ENCODE peak calls at places on chromosomes 1 and 21, in four cellular contexts. A is HCT116, M is K562, D is HepG2. Z is an unnamed sample. For H3K9me3, the result is how much of the 10 kb centered on the place peaks cover.

GRCh38 chr1:220151454-220151853 is 57.5 kb downstream of the IARS2 start:
- DNase-seq in D (no peak), A (no peak), M (no peak), Z (no peak)

GRCh38 chr1:17502326-17502778 is 37.1 kb upstream of the ARHGEF10L start:
- DNase-seq in A (peak), M (peak), D (peak), Z (no peak)

GRCh38 chr21:19986396-19986795 is 1011.8 kb upstream of the NCAM2 start:
- DNase-seq in D (no peak), A (no peak), M (no peak), Z (no peak)

GRCh38 chr1:172473842-172474241 is 30.0 kb upstream of the PIGC start:
- DNase-seq in A (no peak), M (no peak), D (no peak), Z (no peak)

GRCh38 chr1:152917794-152918193 is 9.4 kb downstream of the IVL start:
- DNase-seq in A (peak), D (peak), M (peak), Z (no peak)

GRCh38 chr1:151368745-151369610 is 3.5 kb downstream of the SELENBP1 start:
- DNase-seq in D (no peak), A (no peak), M (no peak), Z (no peak)

GRCh38 chr1:21638531-21639341 is 30.4 kb downstream of the RAP1GAP start:
- DNase-seq in D (peak), A (peak), M (peak), Z (peak)

GRCh38 chr1:90114521-90115141 is 119.7 kb downstream of the ZNF326 start:
- DNase-seq in M (peak), A (peak), D (peak), Z (peak)

GRCh38 chr1:223123238-223123976 is 19.6 kb downstream of the TLR5 start:
- DNase-seq in A (peak), D (peak), M (peak), Z (no peak)

GRCh38 chr1:226581650-226582330 is 33.2 kb downstream of the STUM start:
- DNase-seq in D (no peak), M (no peak), A (no peak), Z (no peak)

GRCh38 chr21:17512245-17513213 is at the start of gene CXADR:
- DNase-seq in M (peak), A (peak), D (peak), Z (no peak)

GRCh38 chr1:64482720-64483119 is 12.8 kb downstream of the CACHD1 start:
- DNase-seq in D (no peak), M (no peak), A (no peak), Z (no peak)

GRCh38 chr1:64471724-64472276 is 1.9 kb downstream of the CACHD1 start:
- DNase-seq in D (no peak), M (no peak), A (no peak), Z (no peak)

GRCh38 chr1:1778827-1779675 is 781 bp upstream of the NADK start:
- DNase-seq in D (peak), M (peak), A (peak), Z (no peak)

GRCh38 chr1:53508991-53509663 is 49.9 kb downstream of the DMRTB1 start:
- DNase-seq in D (no peak), A (no peak), M (no peak), Z (no peak)

GRCh38 chr21:34592120-34592561 is 22.8 kb downstream of the RCAN1 start:
- DNase-seq in D (no peak), A (no peak), M (peak), Z (no peak)

GRCh38 chr1:244963231-244963826 is 99.0 kb upstream of the HNRNPU start:
- DNase-seq in D (no peak), M (no peak), A (no peak), Z (no peak)

GRCh38 chr1:24075946-24076345 is 36.0 kb downstream of the MYOM3 start:
- DNase-seq in M (no peak), D (no peak), A (no peak), Z (no peak)

GRCh38 chr1:161492827-161493226 is 12.4 kb upstream of the FCGR2A start:
- DNase-seq in M (no peak), D (no peak), A (no peak), Z (no peak)

GRCh38 chr1:175520186-175520585 is 223.2 kb downstream of the TNR start:
- DNase-seq in M (no peak), D (no peak), A (no peak), Z (no peak)

GRCh38 chr1:62237361-62237760 is 42.7 kb downstream of the L1TD1 start:
- DNase-seq in M (no peak), A (no peak), D (no peak), Z (no peak)

GRCh38 chr1:152047607-152047953 is 10.8 kb upstream of the S100A11 start:
- DNase-seq in M (peak), D (no peak), A (peak), Z (no peak)

GRCh38 chr1:62436039-62436465 is 797 bp upstream of the USP1 start:
- DNase-seq in M (no peak), D (no peak), A (no peak), Z (peak)

GRCh38 chr1:184932319-184932718 is 42.0 kb downstream of the NIBAN1 start:
- DNase-seq in D (no peak), M (no peak), A (no peak), Z (no peak)

GRCh38 chr1:29682171-29682917 is 446.0 kb downstream of the PTPRU start:
- DNase-seq in D (no peak), A (no peak), M (no peak), Z (no peak)

GRCh38 chr1:215617979-215618378 is 50.9 kb downstream of the KCTD3 start:
- DNase-seq in A (no peak), D (no peak), M (no peak), Z (no peak)

GRCh38 chr1:71232166-71232763 is 151.4 kb upstream of the ZRANB2 start:
- DNase-seq in M (no peak), D (no peak), A (no peak), Z (no peak)

GRCh38 chr1:11648732-11649158 is 5.5 kb downstream of the FBXO2 start:
- DNase-seq in M (peak), D (no peak), A (no peak), Z (no peak)

GRCh38 chr1:180560868-180561600 is 2.3 kb downstream of the OVAAL start:
- DNase-seq in M (no peak), D (no peak), A (no peak), Z (no peak)

GRCh38 chr1:206891412-206891811 is 5.8 kb upstream of the IL24 start:
- DNase-seq in M (no peak), A (no peak), D (no peak), Z (no peak)

GRCh38 chr1:154420172-154420571 is 15.0 kb downstream of the IL6R start:
- DNase-seq in M (no peak), A (no peak), D (peak), Z (peak)

GRCh38 chr1:1630191-1630964 is 1.6 kb upstream of the MMP23B start:
- DNase-seq in D (no peak), A (no peak), M (no peak), Z (no peak)

GRCh38 chr1:99969260-99969728 is 502 bp upstream of the SLC35A3 start:
- DNase-seq in A (peak), D (no peak), M (peak), Z (peak)

GRCh38 chr1:246784621-246785535 is 60.7 kb downstream of the SCCPDH start:
- DNase-seq in D (no peak), M (no peak), A (no peak), Z (no peak)

GRCh38 chr1:111227875-111228747 is 598 bp downstream of the CHI3L2 start:
- DNase-seq in A (peak), M (no peak), D (peak), Z (peak)

GRCh38 chr1:158103860-158104522 is 76.7 kb upstream of the CD1D start:
- DNase-seq in D (no peak), M (no peak), A (no peak), Z (no peak)

GRCh38 chr1:209048961-209049669 is 534.4 kb upstream of the CAMK1G start:
- DNase-seq in A (no peak), D (no peak), M (no peak), Z (no peak)

GRCh38 chr1:208747979-208748378 is 503.8 kb upstream of the PLXNA2 start:
- DNase-seq in A (no peak), M (no peak), D (no peak), Z (no peak)

GRCh38 chr1:168469690-168470089 is 74.1 kb downstream of the XCL2 start:
- DNase-seq in A (peak), M (peak), D (no peak), Z (no peak)

DNA sequence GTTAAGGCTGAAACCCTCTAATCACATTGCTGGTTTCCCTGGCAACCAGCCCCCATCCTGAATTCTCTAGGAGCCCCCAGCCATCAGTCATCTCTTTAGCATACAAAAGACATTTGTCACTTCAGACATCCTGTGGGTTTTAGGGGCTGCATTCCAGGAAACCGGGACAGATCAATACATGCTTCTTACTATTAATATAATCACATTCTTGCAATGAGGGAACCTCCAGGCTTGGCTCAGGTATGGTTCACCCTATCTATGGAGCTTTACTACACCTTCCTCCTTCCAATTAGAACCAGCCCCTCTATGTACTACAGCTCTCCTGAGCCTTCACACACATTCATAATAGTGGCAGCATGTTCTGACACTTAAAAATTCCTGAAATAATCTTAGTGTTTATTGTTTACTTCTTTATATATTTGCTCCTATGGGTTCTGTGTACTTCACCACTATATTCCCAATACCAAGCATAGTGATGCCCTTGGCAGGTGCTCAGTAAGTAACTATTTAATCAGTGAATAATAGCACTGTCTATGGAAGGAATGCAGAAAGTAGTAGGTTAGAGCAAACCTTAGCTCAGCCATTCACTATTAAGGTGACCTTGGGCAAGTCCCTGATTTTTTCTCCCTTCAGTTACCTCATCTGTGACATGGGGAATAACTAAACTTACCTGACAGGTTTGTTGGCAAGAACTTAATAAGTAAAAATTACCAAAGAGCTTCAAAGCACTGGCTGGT is 59.6 kb downstream of the ZNF678 start:
- DNase-seq in A (no peak), D (no peak), M (no peak), Z (no peak)
- H3K9me3 ChIP-seq in A (under half), D (half or more), M (under half), Z (under half)

GRCh38 chr21:29832217-29832616 is 107.6 kb downstream of the GRIK1 start:
- DNase-seq in D (no peak), M (no peak), A (no peak), Z (no peak)

GRCh38 chr21:29829514-29830255 is 110.1 kb downstream of the GRIK1 start:
- DNase-seq in D (no peak), M (no peak), A (no peak), Z (no peak)

DNA sequence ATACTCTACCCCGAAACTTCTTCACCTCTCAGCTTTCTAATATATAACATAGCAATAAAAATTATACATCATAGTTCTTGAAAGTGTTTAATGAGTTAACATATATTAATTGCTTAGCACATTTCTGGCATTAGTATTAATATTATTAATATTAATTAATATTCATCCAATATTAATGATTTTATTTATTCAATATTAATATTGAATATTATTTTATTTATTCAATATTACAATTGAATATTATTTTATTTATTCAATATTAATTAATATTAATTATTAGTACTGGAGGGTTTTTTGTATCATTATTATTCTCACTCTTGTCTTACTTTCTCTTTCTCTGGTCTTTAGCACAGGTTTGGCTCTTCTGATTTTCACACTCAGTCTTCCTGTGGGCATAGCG is 105.2 kb downstream of the GRIK1 start:
- DNase-seq in D (no peak), M (no peak), A (no peak), Z (no peak)
- TF ChIP-seq TCF7L2 in D (no peak), M (no peak), A (no peak), Z (no peak)

GRCh38 chr1:194776657-194777056 is 1590.2 kb upstream of the B3GALT2 start:
- DNase-seq in D (no peak), M (no peak), A (no peak), Z (no peak)

GRCh38 chr1:194774535-194774934 is 1588.1 kb upstream of the B3GALT2 start:
- DNase-seq in M (no peak), D (no peak), A (no peak), Z (no peak)
- TF ChIP-seq CTCF in M (no peak), D (no peak), A (no peak), Z (no peak)

GRCh38 chr1:110112656-110113055 is 413 bp downstream of the UBL4B start:
- DNase-seq in D (no peak), A (no peak), M (no peak), Z (no peak)

GRCh38 chr1:110112143-110112542 is at the start of gene UBL4B:
- DNase-seq in A (no peak), M (no peak), D (no peak), Z (no peak)

GRCh38 chr1:110106013-110106941 is 6.0 kb upstream of the UBL4B start:
- DNase-seq in D (peak), A (peak), M (peak), Z (peak)

GRCh38 chr1:110111081-110111480 is 1.2 kb upstream of the UBL4B start:
- DNase-seq in A (no peak), D (no peak), M (no peak), Z (no peak)

GRCh38 chr1:110107867-110108469 is 4.3 kb upstream of the UBL4B start:
- DNase-seq in M (no peak), A (no peak), D (no peak), Z (no peak)
- H3K9me3 ChIP-seq in M (under half), A (under half), D (under half), Z (under half)

GRCh38 chr1:115067460-115067859 is 21.8 kb downstream of the TSPAN2 start:
- DNase-seq in M (no peak), D (no peak), A (no peak), Z (no peak)

GRCh38 chr1:115070993-115071661 is 18.2 kb downstream of the TSPAN2 start:
- DNase-seq in D (no peak), A (no peak), M (no peak), Z (no peak)

GRCh38 chr1:115069626-115070308 is 19.5 kb downstream of the TSPAN2 start:
- DNase-seq in D (no peak), A (no peak), M (no peak), Z (no peak)

GRCh38 chr1:115068780-115069179 is 20.5 kb downstream of the TSPAN2 start:
- DNase-seq in A (no peak), M (no peak), D (no peak), Z (no peak)

DNA sequence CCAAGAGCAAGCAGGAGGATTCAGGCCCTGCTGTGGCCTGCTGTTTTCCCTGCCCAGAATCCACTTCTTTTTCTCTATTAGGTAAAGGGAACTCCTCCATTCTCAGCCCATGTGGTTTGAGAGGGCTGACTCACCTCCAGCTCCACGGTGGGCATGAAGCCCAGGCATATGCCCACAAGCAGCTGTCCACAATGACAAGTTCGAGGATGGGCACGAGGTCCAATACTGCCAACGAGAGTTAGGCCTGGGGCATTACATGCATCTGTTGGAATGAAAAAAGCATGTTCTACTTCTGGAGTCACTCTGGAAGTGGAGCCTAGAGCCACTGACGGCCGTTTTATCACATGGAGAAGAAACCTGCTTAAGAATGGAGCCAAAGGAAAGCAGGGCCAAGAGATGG is 20.1 kb downstream of the TSPAN2 start:
- DNase-seq in D (no peak), A (no peak), M (no peak), Z (no peak)
- TF ChIP-seq TCF7L2 in D (no peak), A (no peak), M (no peak), Z (no peak)